ENCODE peak calls at places on chromosomes 12 and 14, in seven cellular contexts. Q is A549, F is SK-N-SH, Y is GM12878, C is H1, X is K562, I is HepG2. A is an unnamed sample.

GRCh38 chr14:92464716-92465115 is 48.9 kb upstream of the RIN3 start:
- DNase-seq in I (no peak), X (no peak), C (no peak), Y (no peak), F (no peak), Q (no peak), A (no peak)

GRCh38 chr12:29634057-29634456 is 136.6 kb upstream of the OVCH1 start:
- DNase-seq in I (no peak), F (no peak), Q (no peak), X (no peak), Y (no peak), C (no peak), A (no peak)

GRCh38 chr14:32201816-32202467 is at the start of gene RNU6-7:
- DNase-seq in X (no peak), C (peak), I (peak), Y (no peak), Q (peak), F (peak), A (no peak)

GRCh38 chr12:106074706-106075392 is 63.9 kb downstream of the NUAK1 start:
- DNase-seq in X (no peak), Q (no peak), I (no peak), F (peak), C (no peak), Y (no peak), A (no peak)

GRCh38 chr12:27552886-27553560 is 29.0 kb downstream of the PPFIBP1 start:
- DNase-seq in Q (no peak), C (no peak), F (no peak), X (no peak), I (peak), Y (no peak), A (no peak)

GRCh38 chr12:89245090-89245489 is 107.2 kb downstream of the DUSP6 start:
- DNase-seq in I (no peak), F (no peak), Q (no peak), X (no peak), Y (no peak), C (no peak), A (no peak)

GRCh38 chr12:3820122-3820521 is 53.1 kb downstream of the PARP11 start:
- DNase-seq in I (peak), Q (peak), X (no peak), F (no peak), Y (no peak), C (no peak), A (no peak)

GRCh38 chr14:79294506-79294905 is 916.8 kb downstream of the DIO2 start:
- DNase-seq in F (no peak), I (no peak), C (no peak), Q (no peak), X (no peak), Y (no peak), A (no peak)

GRCh38 chr12:4031703-4032291 is 158.6 kb upstream of the PARP11 start:
- DNase-seq in Q (peak), C (no peak), Y (no peak), X (no peak), F (no peak), I (no peak), A (no peak)

GRCh38 chr12:93802293-93802692 is 125.1 kb downstream of the CRADD start:
- DNase-seq in F (no peak), X (no peak), C (no peak), Y (no peak), I (no peak), Q (no peak), A (no peak)

GRCh38 chr12:65649126-65649525 is 175.2 kb upstream of the HMGA2 start:
- DNase-seq in C (no peak), F (no peak), X (no peak), I (no peak), Q (peak), Y (no peak), A (peak)

GRCh38 chr12:49698619-49699545 is 8.3 kb downstream of the FMNL3 start:
- DNase-seq in F (no peak), Q (no peak), X (no peak), C (peak), I (no peak), Y (peak), A (no peak)

GRCh38 chr14:95485222-95485819 is 31.1 kb downstream of the SYNE3 start:
- DNase-seq in Q (no peak), Y (no peak), C (no peak), I (no peak), X (no peak), F (no peak), A (no peak)

GRCh38 chr12:25550186-25550585 is 2.9 kb downstream of the LMNTD1 start:
- DNase-seq in X (no peak), Y (no peak), I (no peak), Q (no peak), C (no peak), F (no peak), A (no peak)

GRCh38 chr12:70964867-70965469 is 44.4 kb upstream of the PTPRR start:
- DNase-seq in C (no peak), Y (no peak), I (no peak), X (no peak), F (no peak), Q (no peak), A (no peak)

GRCh38 chr14:37143500-37143874 is 28.9 kb downstream of the SLC25A21 start:
- DNase-seq in Y (no peak), F (no peak), I (no peak), Q (no peak), C (no peak), X (no peak), A (no peak)

GRCh38 chr12:67826946-67827719 is 162.1 kb upstream of the IFNG-AS1 start:
- DNase-seq in Q (peak), X (no peak), Y (no peak), I (no peak), F (no peak), C (no peak), A (no peak)

GRCh38 chr14:100440207-100440631 is 117.1 kb downstream of the SLC25A47 start:
- DNase-seq in Y (no peak), X (peak), Q (peak), I (peak), C (peak), F (peak), A (no peak)

GRCh38 chr12:98422809-98423208 is 92.6 kb upstream of the TMPO start:
- DNase-seq in X (no peak), I (peak), Y (no peak), Q (peak), F (no peak), C (peak), A (no peak)

GRCh38 chr12:67469666-67470065 is 178.9 kb upstream of the DYRK2 start:
- DNase-seq in C (no peak), F (no peak), Y (no peak), Q (no peak), X (no peak), I (no peak), A (no peak)

GRCh38 chr14:45048385-45048784 is 35.5 kb upstream of the PRPF39 start:
- DNase-seq in Y (no peak), C (no peak), Q (no peak), I (no peak), F (no peak), X (no peak), A (no peak)

GRCh38 chr14:59087240-59087639 is 101.2 kb upstream of the DAAM1 start:
- DNase-seq in C (no peak), I (no peak), Q (no peak), F (no peak), X (no peak), Y (no peak), A (no peak)

GRCh38 chr12:121438207-121438606 is 38.3 kb downstream of the RNF34 start:
- DNase-seq in Y (no peak), C (no peak), F (no peak), Q (no peak), X (no peak), I (no peak), A (no peak)

GRCh38 chr12:54304187-54304810 is 3.5 kb upstream of the NFE2 start:
- DNase-seq in C (peak), X (peak), Q (peak), F (no peak), Y (no peak), I (peak), A (no peak)

GRCh38 chr12:67472551-67472950 is 176.0 kb upstream of the DYRK2 start:
- DNase-seq in C (no peak), X (no peak), Y (no peak), Q (no peak), I (no peak), F (no peak), A (no peak)

GRCh38 chr14:72948481-72949138 is 22.3 kb downstream of the DCAF4 start:
- DNase-seq in I (peak), C (peak), Q (peak), F (peak), X (peak), Y (peak), A (peak)

GRCh38 chr12:108812324-108812723 is 45.1 kb downstream of the SSH1 start:
- DNase-seq in Y (no peak), Q (no peak), I (no peak), X (no peak), C (no peak), F (no peak), A (no peak)

GRCh38 chr14:71942904-71943694 is 10.9 kb downstream of the RGS6 start:
- DNase-seq in Y (peak), F (no peak), C (no peak), X (no peak), I (no peak), Q (no peak), A (no peak)

DNA sequence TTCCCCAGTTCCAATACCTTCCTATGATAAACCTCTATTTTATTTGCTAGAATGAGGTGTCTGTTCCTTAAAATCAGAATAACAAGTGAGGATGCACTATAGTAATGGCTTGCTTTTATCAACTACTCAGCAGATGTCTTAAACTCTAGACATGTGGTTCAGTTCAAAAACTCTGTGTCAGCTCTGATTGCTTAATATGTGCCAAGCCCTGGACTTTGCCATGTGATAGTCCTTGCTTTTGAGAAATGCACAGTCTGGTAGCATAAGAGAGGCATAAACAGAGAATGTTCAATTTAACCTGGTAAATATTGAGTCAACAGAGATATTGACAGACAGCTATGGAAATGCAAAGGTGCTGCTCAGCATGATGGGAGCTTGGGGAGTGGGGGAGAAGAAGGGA is 254.8 kb downstream of the PDZRN4 start:
- DNase-seq in Y (no peak), Q (no peak), X (no peak), I (no peak), C (no peak), F (no peak), A (no peak)
- TF ChIP-seq MAX in Y (no peak), Q (no peak), X (no peak), I (no peak), C (no peak), F (no peak), A (no peak)

GRCh38 chr12:69879007-69879960 is 54.3 kb downstream of the MYRFL start:
- DNase-seq in Y (no peak), I (peak), Q (peak), X (peak), F (peak), C (peak), A (peak)
- H3K4me3 ChIP-seq in Y (no peak), I (no peak), Q (peak), X (no peak), F (peak), C (no peak), A (peak)

GRCh38 chr12:104134882-104135281 is 3.1 kb downstream of the NFYB start:
- DNase-seq in I (no peak), C (no peak), X (no peak), Y (no peak), Q (no peak), F (no peak), A (no peak)

GRCh38 chr12:104137175-104137901 is 672 bp downstream of the NFYB start:
- DNase-seq in Q (peak), Y (peak), I (peak), F (peak), C (peak), X (peak), A (no peak)

GRCh38 chr12:104137902-104138746 is at the start of gene NFYB:
- DNase-seq in C (peak), I (peak), F (peak), Y (peak), X (peak), Q (peak), A (peak)

GRCh38 chr12:104138747-104139186 is 757 bp upstream of the NFYB start:
- DNase-seq in C (no peak), I (no peak), X (no peak), Y (no peak), Q (peak), F (no peak), A (no peak)

DNA sequence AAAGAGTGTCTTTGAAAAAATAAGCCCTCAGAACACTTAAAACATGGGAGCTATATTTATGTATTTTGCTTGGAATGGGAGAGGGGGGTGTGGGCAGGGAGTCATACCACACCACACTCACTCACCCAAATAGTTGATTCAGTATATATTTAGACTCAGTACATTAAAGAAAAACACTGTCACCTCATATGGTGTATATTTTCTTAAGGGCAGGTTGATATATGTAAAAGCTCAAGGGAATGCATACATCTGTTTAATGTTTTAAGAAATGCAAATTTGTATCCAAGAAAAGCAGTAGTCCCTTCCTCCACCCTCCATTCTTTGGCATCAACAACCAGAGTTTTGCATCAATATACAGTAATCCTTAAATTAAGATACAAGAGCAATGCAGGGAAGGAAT is 1.4 kb downstream of the NFYB start:
- DNase-seq in Y (no peak), C (no peak), X (peak), I (no peak), Q (no peak), F (no peak), A (no peak)
- TF ChIP-seq MAX in Y (no peak), C (no peak), X (no peak), I (no peak), Q (no peak), F (no peak), A (no peak)

DNA sequence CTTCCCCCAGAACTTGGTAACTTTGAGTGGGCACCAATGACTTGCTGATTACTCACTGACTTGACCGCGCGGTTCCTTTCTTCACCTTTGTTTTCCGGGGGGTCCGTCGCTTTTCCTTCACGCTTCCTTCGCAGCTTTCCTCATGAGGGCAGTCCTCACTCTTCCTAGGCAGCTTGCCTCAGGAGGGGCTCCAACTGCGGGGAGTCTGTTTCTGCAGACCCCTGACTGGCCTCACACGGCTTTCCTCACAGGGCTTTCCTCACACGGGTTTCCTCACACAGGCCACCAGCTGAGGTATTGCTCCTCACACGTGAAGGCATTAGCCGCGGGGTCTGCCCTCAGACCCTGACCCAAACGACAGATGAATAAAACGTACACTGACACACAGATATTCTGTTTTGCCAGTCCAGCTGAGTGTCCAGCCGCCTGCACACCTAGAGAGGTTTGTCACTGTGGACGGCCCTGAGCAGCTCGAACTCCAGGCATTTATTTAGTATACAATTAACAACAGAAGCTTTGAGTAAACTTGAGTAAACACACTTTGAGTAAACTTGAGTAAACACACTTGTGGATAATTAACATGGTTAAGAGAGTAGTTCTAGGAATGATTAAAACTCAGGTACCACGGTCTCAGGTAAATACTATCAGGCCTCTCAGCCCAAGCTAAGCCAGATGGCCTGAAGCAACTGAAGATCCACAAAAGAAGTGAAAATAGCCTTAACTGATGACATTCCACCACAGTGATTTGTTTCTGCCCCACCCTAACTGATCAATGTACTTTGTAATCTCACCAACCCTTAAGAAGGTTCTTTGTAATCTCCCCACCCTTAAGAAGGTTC is 16.1 kb upstream of the LYZ start:
- DNase-seq in Q (peak), F (no peak), X (no peak), Y (no peak), I (no peak), C (no peak), A (no peak)
- H3K4me3 ChIP-seq in Q (no peak), F (no peak), X (no peak), Y (no peak), I (peak), C (no peak), A (no peak)

DNA sequence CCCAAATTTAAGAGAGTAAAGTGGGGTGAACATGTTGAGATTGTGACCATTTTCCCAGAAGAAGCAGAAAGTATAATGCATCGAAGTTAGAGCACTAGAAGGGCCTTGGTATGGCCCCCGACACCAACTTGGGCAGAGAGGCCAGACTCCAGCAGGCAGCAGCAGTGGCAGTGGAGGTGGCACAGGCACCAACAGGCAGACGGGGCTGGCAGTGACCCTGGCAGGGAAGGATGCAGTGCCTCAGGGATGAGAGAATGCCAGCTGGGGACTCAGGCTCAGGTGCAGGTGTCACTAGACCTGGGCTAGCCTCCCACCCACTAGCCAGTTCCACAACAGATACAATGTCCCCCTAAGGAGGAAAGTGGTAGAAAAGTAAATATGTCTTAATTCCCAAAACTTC is 27.7 kb upstream of the AMIGO2 start:
- DNase-seq in C (no peak), I (no peak), F (no peak), Y (no peak), X (no peak), Q (no peak), A (no peak)
- TF ChIP-seq MAX in C (no peak), I (no peak), F (no peak), Y (no peak), X (no peak), Q (no peak), A (no peak)

GRCh38 chr12:114401346-114402320 is 4.3 kb downstream of the TBX5 start:
- DNase-seq in C (no peak), I (no peak), X (no peak), Y (no peak), Q (no peak), F (no peak), A (no peak)

GRCh38 chr12:114400395-114400794 is 5.5 kb downstream of the TBX5 start:
- DNase-seq in Y (no peak), C (no peak), Q (no peak), F (no peak), I (no peak), X (no peak), A (no peak)

GRCh38 chr12:114397978-114398881 is 7.7 kb downstream of the TBX5 start:
- DNase-seq in Y (no peak), F (no peak), C (no peak), X (no peak), I (no peak), Q (no peak), A (no peak)

GRCh38 chr12:114400925-114401324 is 5.0 kb downstream of the TBX5 start:
- DNase-seq in I (no peak), F (no peak), Q (no peak), C (no peak), X (no peak), Y (no peak), A (no peak)

DNA sequence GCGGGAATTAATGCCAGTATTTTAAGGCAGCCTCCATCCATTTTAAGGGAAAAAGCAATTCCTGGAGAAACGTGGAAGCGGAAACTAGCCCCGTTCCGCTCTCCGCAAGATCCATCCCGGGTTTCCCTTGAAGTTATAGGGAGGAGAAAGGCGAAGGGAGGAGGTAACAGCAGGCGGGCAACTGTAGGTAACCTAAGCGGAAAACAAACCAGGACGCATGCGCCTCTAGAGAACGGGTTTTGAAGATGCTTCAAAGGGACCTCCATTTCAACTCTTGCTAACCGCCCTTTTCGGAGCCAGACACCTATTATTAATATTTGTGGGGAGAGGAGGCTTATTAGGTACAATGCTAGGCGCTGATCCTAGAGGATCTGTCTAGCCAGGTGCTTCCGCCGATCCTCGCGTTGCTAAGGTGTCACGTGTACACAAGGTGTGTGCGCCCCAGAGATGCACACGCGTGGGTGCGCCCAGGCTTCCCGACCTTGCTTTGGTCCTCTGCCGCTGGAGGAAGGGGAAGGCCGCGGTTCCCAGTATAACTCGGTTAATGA is 6.2 kb downstream of the TBX5 start:
- DNase-seq in Y (no peak), F (peak), I (no peak), Q (peak), X (peak), C (peak), A (peak)
- H3K4me3 ChIP-seq in Y (no peak), F (no peak), I (no peak), Q (no peak), X (no peak), C (no peak), A (peak)

DNA sequence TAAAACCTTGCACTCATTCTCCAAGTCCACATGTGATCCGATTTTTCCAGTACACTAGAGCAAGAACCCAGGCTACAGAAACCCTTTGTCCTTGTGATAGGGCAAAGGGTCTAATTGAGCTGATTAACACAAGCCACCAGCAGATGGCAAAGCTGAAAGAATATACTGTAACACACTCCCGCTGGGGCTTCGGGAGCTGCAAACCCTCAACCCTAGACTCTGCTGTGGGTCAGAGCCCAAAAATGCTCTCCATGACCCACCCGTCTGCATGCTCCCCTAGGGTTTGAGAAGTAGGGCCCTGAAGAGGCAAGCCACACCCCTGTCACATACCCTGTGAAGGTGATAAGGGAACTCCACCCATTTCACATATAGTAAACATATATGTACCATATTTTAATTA is 33.6 kb upstream of the PCNX1 start:
- DNase-seq in F (no peak), I (peak), X (no peak), Q (no peak), Y (no peak), C (no peak), A (no peak)
- TF ChIP-seq MAX in F (no peak), I (no peak), X (no peak), Q (no peak), Y (no peak), C (no peak), A (no peak)

A was measured in HCT116.